ENCODE peak calls at places on chromosomes 5 and 9, in four cellular contexts. G is endodermal cell, A is fibroblast of the aortic adventitia, J is ascending aorta. Y is an unnamed sample.
A peak's percentile ranks its signal among the peaks of the same experiment; 100 is the strongest.

GRCh38 chr5:145925803-145926202 is 10.6 kb upstream of the SH3RF2 start:
- DNase-seq in G (no peak), A (peak; percentile 86), J (no peak), Y (no peak)

GRCh38 chr5:87020099-87020934 is 247.4 kb upstream of the RASA1 start:
- DNase-seq in G (peak; percentile 74), A (peak; percentile 12), J (peak; percentile 73), Y (peak; percentile 86)

GRCh38 chr9:85600675-85601263 is 141.0 kb downstream of the AGTPBP1 start:
- DNase-seq in G (peak; percentile 72), A (no peak), J (no peak), Y (no peak)

GRCh38 chr5:126002222-126002897 is 420.8 kb upstream of the GRAMD2B start:
- DNase-seq in G (no peak), A (peak; percentile 99), J (peak; percentile 88), Y (no peak)

GRCh38 chr9:117354252-117354847 is 60.5 kb downstream of the ASTN2 start:
- DNase-seq in G (no peak), A (no peak), J (no peak), Y (no peak)

GRCh38 chr9:79134654-79135053 is 437.1 kb upstream of the TLE4 start:
- DNase-seq in G (peak; percentile 83), A (no peak), J (no peak), Y (peak; percentile 19)

GRCh38 chr9:121896545-121896943 is 196.6 kb downstream of the TTLL11 start:
- DNase-seq in G (no peak), A (no peak), J (no peak), Y (no peak)

GRCh38 chr9:98328141-98328540 is 72.7 kb upstream of the TBC1D2 start:
- DNase-seq in G (peak; percentile 5), A (no peak), J (no peak), Y (no peak)

GRCh38 chr5:173953528-173954090 is 35.4 kb upstream of the C5orf47 start:
- DNase-seq in G (no peak), A (no peak), J (no peak), Y (no peak)

GRCh38 chr9:136105398-136106135 is 10.5 kb upstream of the NACC2 start:
- DNase-seq in G (no peak), A (peak; percentile 9), J (no peak), Y (no peak)

GRCh38 chr5:144202072-144202471 is 31.4 kb downstream of the KCTD16 start:
- DNase-seq in G (no peak), A (peak; percentile 49), J (no peak), Y (no peak)

GRCh38 chr5:166102947-166103346 is 2188.5 kb upstream of the WWC1 start:
- DNase-seq in G (no peak), A (no peak), J (no peak), Y (no peak)
- TF ChIP-seq CTCF in G (no peak), A (no peak), J (no peak), Y (no peak)

DNA sequence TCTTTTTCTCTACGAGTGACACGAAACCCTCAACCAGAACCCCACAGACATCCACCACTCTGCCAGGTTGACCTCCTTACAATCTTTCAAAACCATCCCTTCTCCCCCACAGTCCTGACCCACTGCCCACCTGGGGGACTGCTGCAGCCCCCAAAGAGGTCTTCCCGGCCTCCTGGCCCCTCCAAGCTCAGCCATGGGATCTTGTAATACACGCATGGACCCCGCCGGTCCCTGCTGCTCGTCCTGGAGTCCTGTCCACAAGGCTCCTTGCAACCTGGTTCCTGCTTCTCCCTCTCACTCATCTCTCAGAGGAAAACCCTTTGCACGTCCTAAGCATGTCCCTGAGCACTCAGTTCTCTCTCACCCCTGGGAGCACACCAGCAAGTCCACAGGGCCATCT is 187.3 kb downstream of the CDK5RAP2 start:
- DNase-seq in G (peak; percentile 17), A (no peak), J (peak; percentile 59), Y (no peak)
- H3K4me3 ChIP-seq in G (no peak overlapping the region), A (no peak overlapping the region), J (no peak overlapping the region), Y (no peak overlapping the region)

GRCh38 chr5:141951341-141951781 is 6.6 kb downstream of the PCDH12 start:
- DNase-seq in G (peak; percentile 91), A (no peak), J (no peak), Y (peak; percentile 54)
- TF ChIP-seq CTCF in G (peak; percentile 82), A (peak; percentile 33), J (no peak), Y (peak; percentile 72)

DNA sequence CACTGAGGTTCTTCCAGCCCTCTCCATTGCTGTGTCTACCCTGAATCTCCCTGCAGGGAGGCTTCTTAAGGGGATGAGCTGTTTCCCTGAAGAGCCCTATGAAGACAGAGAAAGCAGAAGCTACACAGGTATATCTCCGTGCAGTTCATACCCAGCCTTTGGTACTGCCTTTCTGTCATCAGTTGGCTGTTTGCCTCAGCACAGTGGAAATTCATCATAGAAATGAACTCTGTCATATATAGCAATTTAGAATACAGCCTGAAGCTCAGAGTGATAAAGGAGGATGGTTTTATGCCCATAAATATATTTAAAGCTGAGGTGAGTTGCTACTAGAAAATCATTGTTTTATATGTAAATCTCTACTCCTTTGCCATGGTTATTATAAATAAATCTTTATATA is 42.6 kb upstream of the KCNN2 start:
- DNase-seq in G (no peak), A (no peak), J (no peak), Y (no peak)
- H3K4me3 ChIP-seq in G (no peak overlapping the region), A (no peak overlapping the region), J (no peak overlapping the region), Y (no peak overlapping the region)

DNA sequence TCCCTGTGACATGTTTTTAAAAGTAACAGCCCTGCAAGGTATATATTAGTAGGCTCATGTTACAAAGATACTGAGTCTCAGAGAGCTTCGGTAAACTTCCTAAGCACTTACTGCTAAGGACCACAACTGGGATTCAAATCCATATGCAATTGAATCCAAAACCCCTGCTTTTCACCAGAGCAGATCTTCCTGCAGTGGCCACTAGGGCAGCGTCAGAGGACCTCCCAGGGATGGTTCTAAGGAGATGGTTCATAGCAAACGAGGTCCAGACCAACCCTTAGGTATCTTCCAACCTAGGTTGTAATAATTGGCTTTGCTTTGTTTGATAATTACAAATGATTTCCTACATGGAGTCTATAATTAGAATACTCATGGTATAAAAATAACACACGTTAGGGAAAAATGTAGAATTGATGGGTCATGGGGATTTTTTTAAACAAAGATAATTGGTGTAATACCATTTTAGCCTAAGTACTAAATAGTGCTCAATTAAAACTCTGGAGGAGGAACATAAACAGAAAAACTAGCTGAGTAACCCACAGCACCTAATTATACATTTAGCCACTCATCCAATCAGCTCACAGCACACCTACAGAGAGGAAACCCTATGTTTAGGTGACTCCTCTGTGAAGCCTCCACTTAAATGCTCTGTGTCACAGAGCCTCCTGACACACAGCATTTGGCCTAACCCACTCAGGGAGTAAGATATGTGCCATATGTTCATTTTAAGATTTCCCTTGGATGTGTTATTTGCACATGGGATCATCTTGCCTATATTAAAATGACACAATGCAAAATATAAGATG is 10.0 kb upstream of the CAST start:
- DNase-seq in G (peak; percentile 75), A (no peak), J (no peak), Y (no peak)
- TF ChIP-seq CTCF in G (peak; percentile 80), A (peak; percentile 40), J (no peak), Y (peak; percentile 29)

DNA sequence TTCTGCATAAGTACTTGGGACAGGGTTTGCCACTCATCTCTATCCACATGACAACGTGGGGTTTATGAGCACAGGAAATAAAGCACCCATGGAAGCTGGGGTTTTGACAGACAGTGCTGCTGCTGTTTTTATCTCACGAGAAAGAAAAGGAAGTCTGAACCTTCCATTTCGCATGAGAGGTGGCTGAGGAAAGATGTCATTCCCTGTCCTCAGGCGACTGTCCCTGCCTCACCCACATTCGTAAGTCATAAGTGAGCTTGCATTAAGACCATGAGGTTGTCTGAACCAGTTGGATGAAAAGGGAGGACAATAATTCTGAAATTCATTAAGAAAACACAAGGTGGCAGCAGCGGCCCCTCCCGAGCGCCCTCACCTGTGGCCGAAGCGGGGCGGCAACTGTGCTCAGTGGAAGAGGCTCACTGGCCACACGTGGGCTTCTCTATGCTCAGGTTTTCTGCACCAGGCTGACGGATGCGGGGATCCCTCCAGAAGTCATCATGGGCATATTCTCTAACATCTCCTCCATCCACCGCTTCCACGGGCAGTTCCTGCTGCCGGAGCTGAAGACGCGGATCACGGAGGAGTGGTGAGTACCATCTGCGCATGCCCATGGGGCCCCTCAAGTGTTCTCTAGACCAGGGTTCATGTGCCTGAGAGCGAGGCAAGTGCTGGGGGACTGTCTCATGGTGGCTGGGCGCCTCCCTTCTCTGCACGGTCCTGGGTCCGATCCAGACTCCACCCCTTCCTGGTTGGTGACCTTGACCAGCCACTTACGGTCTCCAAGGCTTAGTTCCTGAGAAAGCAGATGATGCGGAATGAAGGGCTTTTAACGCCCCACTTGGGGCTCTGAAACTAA is 54.7 kb upstream of the SUSD3 start:
- DNase-seq in G (peak; percentile 89), A (peak; percentile 43), J (peak; percentile 69), Y (peak; percentile 73)
- H3K4me3 ChIP-seq in G (no peak overlapping the region), A (no peak overlapping the region), J (peak overlapping the region; percentile 52), Y (no peak overlapping the region)

GRCh38 chr9:13213998-13214397 is 65.5 kb downstream of the MPDZ start:
- DNase-seq in G (no peak), A (no peak), J (no peak), Y (no peak)

GRCh38 chr9:13209498-13209897 is 70.0 kb downstream of the MPDZ start:
- DNase-seq in G (no peak), A (no peak), J (no peak), Y (no peak)

GRCh38 chr9:13215791-13216554 is 63.5 kb downstream of the MPDZ start:
- DNase-seq in G (no peak), A (no peak), J (no peak), Y (no peak)

DNA sequence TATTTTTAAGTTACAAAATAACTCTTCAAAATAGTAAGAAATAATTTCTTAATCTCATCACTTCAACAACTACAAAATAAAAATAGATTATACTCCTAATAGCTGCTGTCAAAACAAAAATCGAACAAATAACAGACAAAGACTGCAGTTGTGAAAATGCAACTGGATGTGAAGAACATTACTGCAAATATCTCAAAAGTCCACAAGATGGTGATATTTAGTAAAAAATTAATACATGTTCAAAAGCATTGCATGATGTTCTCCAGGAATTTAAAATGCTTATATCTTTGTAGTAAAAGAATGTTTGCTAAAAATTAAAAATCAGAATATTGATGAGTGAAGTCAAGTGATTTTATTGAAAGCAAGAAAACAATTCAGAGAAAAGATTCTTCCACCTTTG is 66.2 kb downstream of the MPDZ start:
- DNase-seq in G (no peak), A (peak; percentile 68), J (no peak), Y (no peak)
- TF ChIP-seq CTCF in G (peak; percentile 42), A (peak; percentile 43), J (no peak), Y (no peak)

DNA sequence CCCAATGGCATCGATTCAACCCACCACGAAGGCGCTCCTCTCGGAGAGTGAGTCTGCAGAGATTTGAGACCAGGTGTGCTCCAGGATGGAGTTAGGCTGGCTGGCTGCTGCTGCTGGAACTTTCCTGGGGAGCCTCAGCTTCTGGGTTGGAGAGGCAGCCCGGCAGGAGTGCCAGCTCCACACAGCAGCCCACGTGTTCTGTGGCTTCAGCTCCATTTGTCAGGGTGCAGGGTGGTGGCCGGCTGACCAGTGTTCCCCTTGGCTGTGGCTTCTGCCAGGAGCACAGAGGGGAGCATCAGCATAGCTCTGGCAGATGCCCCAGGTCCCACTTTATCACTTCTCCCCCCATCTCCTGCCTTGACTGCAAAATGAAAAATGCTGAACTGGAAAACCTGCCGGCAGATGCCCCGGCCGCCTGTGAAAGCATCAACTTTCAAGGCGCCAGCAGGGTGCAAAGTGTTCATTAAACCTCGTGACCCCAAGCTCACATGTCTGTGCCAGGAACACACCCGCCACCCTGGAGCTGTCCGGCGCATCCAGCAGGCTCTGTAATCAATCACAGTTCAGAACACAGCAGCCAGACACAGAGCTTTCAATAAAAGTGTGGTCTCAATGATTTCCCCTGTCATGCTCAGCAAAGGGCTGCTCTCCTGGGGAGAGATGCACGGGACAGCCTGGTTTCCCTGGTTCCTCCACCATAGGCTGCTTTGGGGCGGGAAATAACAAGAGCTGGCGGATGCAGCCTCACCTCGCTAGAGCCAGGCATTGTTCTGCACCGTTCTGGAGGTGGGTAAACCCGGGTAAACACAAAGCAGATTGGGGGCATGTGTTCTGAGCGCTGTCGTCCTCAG is 53.2 kb downstream of the TRIP13 start:
- DNase-seq in G (no peak), A (no peak), J (no peak), Y (no peak)
- H3K4me3 ChIP-seq in G (no peak overlapping the region), A (no peak overlapping the region), J (no peak overlapping the region), Y (no peak overlapping the region)